ENCODE peak calls at places on chromosome 2, in ten cellular contexts. V is progenitor cell of endocrine pancreas; J is dermis microvascular lymphatic vessel endothelial cell; S is astrocyte; I is EL; N is endodermal cell; W is activated CD8-positive, alpha-beta T cell treated with anti-CD3 and anti-CD28 coated beads for 36 hours; M is HAP-1; O is hepatic stellate cell; D is naive thymus-derived CD8-positive, alpha-beta T cell. P is an unnamed sample.

GRCh38 chr2:11796190-11797171 is 50.0 kb downstream of the LPIN1 start:
- DNase-seq in V (no peak), J (no peak), S (peak; percentile 8), I (no peak), N (peak; percentile 15), W (no peak), M (no peak), O (no peak), D (no peak), P (no peak)

GRCh38 chr2:135663148-135663700 is 78.4 kb upstream of the UBXN4 start:
- DNase-seq in V (no peak), J (peak; percentile 12), S (no peak), I (peak; percentile 7), N (no peak), W (no peak), M (peak; percentile 98), O (no peak), D (no peak), P (no peak)

GRCh38 chr2:10839813-10840212 is 27.2 kb upstream of the PDIA6 start:
- DNase-seq in V (peak; percentile 45), J (peak; percentile 37), S (no peak), I (no peak), N (peak; percentile 87), W (no peak), M (no peak), O (no peak), D (no peak), P (peak; percentile 65)

GRCh38 chr2:152740743-152741328 is 22.4 kb downstream of the ARL6IP6 start:
- DNase-seq in V (no peak), J (peak; percentile 70), S (peak; percentile 30), I (peak; percentile 61), N (no peak), W (no peak), M (peak; percentile 64), O (peak; percentile 12), D (no peak), P (no peak)

GRCh38 chr2:120825370-120826259 is 89.9 kb downstream of the GLI2 start:
- DNase-seq in V (no peak), J (no peak), S (peak; percentile 56), I (peak; percentile 74), N (peak; percentile 67), W (no peak), M (no peak), O (peak; percentile 97), D (no peak), P (no peak)

GRCh38 chr2:62423883-62424458 is 82.0 kb downstream of the TMEM17 start:
- DNase-seq in V (no peak), J (peak; percentile 26), S (no peak), I (no peak), N (no peak), W (no peak), M (no peak), O (no peak), D (no peak), P (no peak)

GRCh38 chr2:101357386-101357785 is 29.9 kb downstream of the CREG2 start:
- DNase-seq in V (no peak), J (no peak), S (no peak), I (no peak), N (no peak), W (no peak), M (no peak), O (peak; percentile 22), D (no peak), P (no peak)

GRCh38 chr2:149070681-149071355 is 32.3 kb downstream of the LYPD6B start:
- DNase-seq in V (no peak), J (no peak), S (no peak), I (no peak), N (no peak), W (no peak), M (peak; percentile 64), O (no peak), D (no peak), P (no peak)

GRCh38 chr2:62760555-62760954 is 55.0 kb downstream of the EHBP1 start:
- DNase-seq in V (no peak), J (no peak), S (peak; percentile 81), I (peak; percentile 57), N (no peak), W (no peak), M (no peak), O (peak; percentile 22), D (no peak), P (no peak)

GRCh38 chr2:239751719-239752355 is 273.3 kb downstream of the NDUFA10 start:
- DNase-seq in V (no peak), J (peak; percentile 32), S (no peak), I (no peak), N (no peak), W (peak; percentile 77), M (no peak), O (no peak), D (peak; percentile 20), P (no peak)

GRCh38 chr2:88707003-88707402 is 15.5 kb downstream of the RPIA start:
- DNase-seq in V (no peak), J (no peak), S (no peak), I (no peak), N (no peak), W (no peak), M (no peak), O (no peak), D (no peak), P (no peak)

GRCh38 chr2:221848286-221848685 is 276.2 kb upstream of the EPHA4 start:
- DNase-seq in V (no peak), J (no peak), S (peak; percentile 26), I (no peak), N (no peak), W (no peak), M (no peak), O (no peak), D (no peak), P (no peak)

GRCh38 chr2:26483957-26484565 is 6.1 kb upstream of the OTOF start:
- DNase-seq in V (no peak), J (no peak), S (no peak), I (no peak), N (no peak), W (no peak), M (no peak), O (no peak), D (no peak), P (no peak)

GRCh38 chr2:236623816-236624215 is 54.2 kb downstream of the ACKR3 start:
- DNase-seq in V (no peak), J (no peak), S (no peak), I (no peak), N (no peak), W (no peak), M (no peak), O (no peak), D (no peak), P (no peak)

P was measured in ecto neural progenitor cell.